ENCODE peak calls at places on chromosomes 5 and 9, in five cellular contexts. O is NCI-H460; G is stimulated activated CD4-positive, alpha-beta T cell treated with anti-CD3 and anti-CD28 coated beads, Interleukin-12 subunit alpha, Interleukin-12 subunit beta, amount 100 ng/mL, for 4 hours; E is stimulated activated naive CD4-positive, alpha-beta T cell; A is A172. Z is an unnamed sample.

GRCh38 chr9:75644649-75645048 is 245.8 kb upstream of the PCSK5 start:
- DNase-seq in O (no peak), G (no peak), E (no peak), A (no peak), Z (no peak)

GRCh38 chr5:111512026-111512405 is 319 bp downstream of the STARD4 start:
- DNase-seq in O (no peak), G (no peak), E (no peak), A (no peak), Z (no peak)

GRCh38 chr5:150500328-150500841 is 7.5 kb upstream of the NDST1 start:
- DNase-seq in O (no peak), G (no peak), E (no peak), A (no peak), Z (no peak)

GRCh38 chr5:117623042-117623815 is 1048.6 kb upstream of the SEMA6A start:
- DNase-seq in O (no peak), G (no peak), E (no peak), A (peak), Z (no peak)

GRCh38 chr5:138647794-138648193 is 72.6 kb upstream of the HSPA9 start:
- DNase-seq in O (no peak), G (no peak), E (no peak), A (no peak), Z (no peak)

GRCh38 chr5:167346461-167346860 is 945.0 kb upstream of the WWC1 start:
- DNase-seq in O (no peak), G (no peak), E (no peak), A (no peak), Z (no peak)

GRCh38 chr9:129702563-129702962 is 37.1 kb downstream of the PRRX2 start:
- DNase-seq in O (no peak), G (no peak), E (no peak), A (peak), Z (no peak)

GRCh38 chr9:133810556-133811195 is 72.5 kb upstream of the SARDH start:
- DNase-seq in O (no peak), G (no peak), E (no peak), A (no peak), Z (no peak)

GRCh38 chr5:2352101-2352861 is 399.2 kb downstream of the IRX2 start:
- DNase-seq in O (no peak), G (no peak), E (no peak), A (no peak), Z (no peak)

GRCh38 chr5:5235685-5236084 is 95.6 kb downstream of the ADAMTS16 start:
- DNase-seq in O (no peak), G (no peak), E (no peak), A (no peak), Z (no peak)

GRCh38 chr9:92275541-92275940 is 18.0 kb downstream of the IARS1 start:
- DNase-seq in O (no peak), G (no peak), E (no peak), A (no peak), Z (no peak)

GRCh38 chr5:95959964-95960801 is 1.5 kb downstream of the ELL2 start:
- DNase-seq in O (peak), G (no peak), E (peak), A (peak), Z (no peak)

GRCh38 chr9:68838245-68838644 is 133.2 kb downstream of the PIP5K1B start:
- DNase-seq in O (no peak), G (no peak), E (no peak), A (no peak), Z (no peak)

GRCh38 chr5:15499528-15500325 is at the start of gene FBXL7:
- DNase-seq in O (peak), G (no peak), E (no peak), A (peak), Z (no peak)

GRCh38 chr9:116937361-116937760 is 250.3 kb downstream of the TRIM32 start:
- DNase-seq in O (no peak), G (no peak), E (no peak), A (no peak), Z (no peak)

GRCh38 chr5:147464211-147464610 is 45.7 kb downstream of the DPYSL3 start:
- DNase-seq in O (no peak), G (no peak), E (no peak), A (peak), Z (no peak)

GRCh38 chr9:111527347-111527746 is 2.4 kb downstream of the ZNF483 start:
- DNase-seq in O (no peak), G (no peak), E (no peak), A (no peak), Z (no peak)